ENCODE peak calls at places on chromosomes 2 and 18, in ten cellular contexts. L, Q, O, Y, V, A, K, D, X and H are unnamed samples.

GRCh38 chr18:43485565-43485964 is 208.3 kb upstream of the SYT4 start:
- DNase-seq in L (no peak), Q (no peak), O (no peak), Y (no peak), V (no peak), A (no peak), K (no peak), D (no peak), X (no peak), H (no peak)

GRCh38 chr18:58792086-58792485 is 72.6 kb upstream of the ZNF532 start:
- DNase-seq in L (no peak), Q (no peak), O (no peak), Y (no peak), V (no peak), A (no peak), K (no peak), D (no peak), X (no peak), H (no peak)

GRCh38 chr2:177403822-177404221 is 11.2 kb downstream of the AGPS start:
- DNase-seq in L (no peak), Q (no peak), O (no peak), Y (no peak), V (no peak), A (no peak), K (no peak), D (no peak), X (no peak), H (no peak)

GRCh38 chr2:45688479-45689298 is 37.2 kb downstream of the PRKCE start:
- DNase-seq in L (no peak), Q (no peak), O (no peak), Y (no peak), V (no peak), A (no peak), K (peak; percentile 72), D (no peak), X (no peak), H (no peak)

GRCh38 chr2:206428783-206429182 is 14.5 kb upstream of the ADAM23 start:
- DNase-seq in L (no peak), Q (no peak), O (no peak), Y (no peak), V (no peak), A (no peak), K (no peak), D (no peak), X (no peak), H (no peak)

GRCh38 chr18:75293591-75293990 is 83.0 kb downstream of the TSHZ1 start:
- DNase-seq in L (no peak), Q (no peak), O (no peak), Y (no peak), V (peak; percentile 3), A (peak; percentile 6), K (peak; percentile 77), D (no peak), X (no peak), H (no peak)

GRCh38 chr2:6423131-6423530 is 442.6 kb downstream of the CMPK2 start:
- DNase-seq in L (no peak), Q (no peak), O (no peak), Y (no peak), V (no peak), A (peak; percentile 26), K (peak; percentile 30), D (no peak), X (no peak), H (no peak)

GRCh38 chr2:208245746-208246145 is 9.1 kb downstream of the IDH1 start:
- DNase-seq in L (no peak), Q (no peak), O (no peak), Y (no peak), V (no peak), A (no peak), K (no peak), D (no peak), X (no peak), H (no peak)

GRCh38 chr2:173087214-173087581 is 11.6 kb downstream of the MAP3K20 start:
- DNase-seq in L (no peak), Q (no peak), O (no peak), Y (no peak), V (no peak), A (peak; percentile 46), K (peak; percentile 64), D (no peak), X (no peak), H (no peak)

DNA sequence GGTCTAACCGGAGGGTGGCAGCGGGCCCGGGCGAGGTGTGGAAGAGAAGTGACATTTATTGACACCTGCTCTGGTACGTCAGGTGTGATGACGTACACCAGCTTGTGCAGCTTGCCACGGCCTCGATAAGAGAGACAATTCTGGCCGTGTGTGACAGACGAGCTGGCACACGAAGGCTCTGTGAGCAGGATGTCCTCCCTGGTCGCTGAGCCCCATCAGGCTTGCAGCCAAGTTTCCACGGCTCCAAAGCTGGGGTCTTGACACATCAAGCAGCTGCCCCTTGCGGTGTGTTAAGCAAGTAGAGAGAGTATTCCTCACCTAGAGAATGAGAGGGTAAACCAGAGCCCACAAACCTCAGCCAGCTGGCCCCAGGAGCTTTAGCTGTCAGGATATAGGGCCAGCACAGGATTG is 30.6 kb downstream of the TOGARAM2 start:
- DNase-seq in L (no peak), Q (no peak), O (peak; percentile 74), Y (peak; percentile 83), V (no peak), A (peak; percentile 77), K (peak; percentile 51), D (peak; percentile 74), X (peak; percentile 78), H (peak; percentile 28)
- H3K4me3 ChIP-seq in L (no peak overlapping the region), Q (no peak overlapping the region), O (no peak overlapping the region), Y (no peak overlapping the region), V (no peak overlapping the region), A (peak overlapping the region; percentile 14), K (no peak overlapping the region), D (no peak overlapping the region), X (no peak overlapping the region), H (no peak overlapping the region)

DNA sequence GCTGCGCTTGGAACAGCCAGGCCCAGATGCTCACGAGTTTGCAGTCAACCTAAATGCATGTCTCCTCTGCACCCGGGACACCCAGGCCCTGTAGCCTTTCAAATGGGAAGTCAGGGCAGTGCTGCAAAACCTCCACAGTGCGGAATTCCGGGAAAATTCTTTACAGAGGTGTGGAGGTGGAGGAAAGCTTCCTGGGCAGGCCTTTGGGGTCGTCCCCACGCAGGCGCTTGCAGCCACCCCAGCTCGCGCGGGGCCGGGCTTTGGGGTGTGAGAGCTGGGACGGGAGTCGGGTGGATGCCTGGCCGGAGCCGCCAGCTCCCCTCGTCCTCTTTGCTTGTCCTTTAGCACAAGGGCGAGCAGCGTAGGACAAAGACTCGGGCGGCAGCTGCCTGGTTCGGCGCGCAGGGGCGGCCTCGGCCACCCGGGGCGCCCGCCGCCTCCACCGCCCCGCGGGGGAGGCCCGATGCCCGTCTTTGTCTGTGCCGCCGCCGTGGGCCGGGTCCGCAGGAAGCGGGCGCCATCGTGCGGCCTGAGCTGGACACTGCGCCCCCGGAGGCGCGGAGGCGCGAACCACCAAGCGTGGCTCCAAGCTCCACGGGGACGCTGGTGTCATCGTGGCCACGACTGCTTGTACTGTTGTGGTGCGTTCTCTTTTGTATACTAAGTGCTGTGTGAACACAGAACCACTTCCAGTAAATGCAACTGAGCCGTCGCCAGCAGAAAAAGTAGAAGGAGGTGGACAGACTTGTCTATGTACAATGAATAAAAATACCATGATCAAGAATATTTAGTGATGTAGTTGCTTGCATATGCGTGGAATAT is 28.2 kb upstream of the BCL11A start:
- DNase-seq in L (peak; percentile 77), Q (peak; percentile 93), O (peak; percentile 16), Y (peak; percentile 86), V (peak; percentile 29), A (peak; percentile 50), K (peak; percentile 30), D (peak; percentile 30), X (peak; percentile 85), H (peak; percentile 54)
- H3K4me3 ChIP-seq in L (peak overlapping the region; percentile 51), Q (peak overlapping the region; percentile 53), O (no peak overlapping the region), Y (peak overlapping the region; percentile 39), V (peak overlapping the region; percentile 52), A (peak overlapping the region; percentile 49), K (peak overlapping the region; percentile 38), D (peak overlapping the region; percentile 23), X (peak overlapping the region; percentile 43), H (peak overlapping the region; percentile 41)

GRCh38 chr2:157443090-157443489 is 799 bp downstream of the CYTIP start:
- DNase-seq in L (peak; percentile 51), Q (no peak), O (no peak), Y (no peak), V (no peak), A (no peak), K (no peak), D (no peak), X (no peak), H (no peak)

GRCh38 chr2:157442636-157443035 is 1.3 kb downstream of the CYTIP start:
- DNase-seq in L (peak; percentile 33), Q (no peak), O (no peak), Y (no peak), V (no peak), A (no peak), K (no peak), D (no peak), X (no peak), H (no peak)

GRCh38 chr2:157441072-157441454 is 2.8 kb downstream of the CYTIP start:
- DNase-seq in L (peak; percentile 66), Q (no peak), O (no peak), Y (no peak), V (no peak), A (no peak), K (no peak), D (no peak), X (no peak), H (peak; percentile 56)

GRCh38 chr2:157440404-157441071 is 3.4 kb downstream of the CYTIP start:
- DNase-seq in L (no peak), Q (no peak), O (no peak), Y (no peak), V (no peak), A (no peak), K (no peak), D (no peak), X (no peak), H (no peak)

DNA sequence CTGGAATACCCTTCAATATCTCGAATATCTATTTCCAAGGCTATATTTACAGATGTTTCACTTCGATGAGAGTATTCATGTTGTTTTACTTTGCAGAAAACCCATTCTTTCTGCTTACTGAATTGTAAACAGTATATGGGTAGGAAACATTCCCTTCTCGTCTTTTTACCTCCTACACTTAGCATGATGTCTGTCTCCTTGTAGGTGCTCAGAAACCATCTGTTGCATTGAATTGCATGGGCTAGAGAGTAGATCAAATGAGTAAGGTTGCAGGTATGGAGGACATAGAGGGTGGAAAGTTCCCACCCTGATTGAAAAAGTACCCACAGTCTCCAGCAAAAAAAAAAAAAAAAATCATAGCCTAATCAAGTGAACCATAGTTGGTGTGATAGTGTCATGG is 1.8 kb downstream of the CYTIP start:
- DNase-seq in L (peak; percentile 47), Q (no peak), O (no peak), Y (no peak), V (no peak), A (no peak), K (no peak), D (no peak), X (no peak), H (no peak)
- H3K4me3 ChIP-seq in L (peak overlapping the region; percentile 78), Q (no peak overlapping the region), O (peak overlapping the region; percentile 80), Y (peak overlapping the region; percentile 54), V (no peak overlapping the region), A (no peak overlapping the region), K (no peak overlapping the region), D (no peak overlapping the region), X (peak overlapping the region; percentile 50), H (no peak overlapping the region)

DNA sequence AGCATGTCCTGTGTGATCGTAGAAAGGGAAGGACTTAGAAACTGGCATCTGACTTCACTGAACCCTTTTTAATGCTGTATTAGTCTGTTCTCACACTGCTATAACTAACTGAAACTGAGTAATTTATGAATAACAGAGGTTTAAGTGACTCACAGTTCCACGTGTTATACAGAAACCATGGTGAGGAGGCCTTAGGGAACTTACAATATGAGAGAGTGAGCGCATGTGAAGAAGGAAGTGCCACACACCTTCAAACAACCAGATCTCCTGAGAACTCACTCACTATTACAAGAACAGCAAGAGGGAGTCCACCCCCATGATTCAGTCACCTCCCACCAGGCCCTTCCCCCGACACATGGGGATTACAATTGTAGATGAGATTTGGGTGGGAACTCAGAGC is 811.3 kb downstream of the CPS1 start:
- DNase-seq in L (peak; percentile 19), Q (no peak), O (no peak), Y (no peak), V (no peak), A (peak; percentile 2), K (peak; percentile 56), D (no peak), X (no peak), H (no peak)
- H3K4me3 ChIP-seq in L (no peak overlapping the region), Q (no peak overlapping the region), O (no peak overlapping the region), Y (no peak overlapping the region), V (no peak overlapping the region), A (no peak overlapping the region), K (no peak overlapping the region), D (no peak overlapping the region), X (no peak overlapping the region), H (no peak overlapping the region)